ENCODE peak calls at places on chromosomes 11 and 22, in four cellular contexts. W is IMR-90, R is OCI-LY7, I is HCT116. T is an unnamed sample.

GRCh38 chr11:13225058-13226001 is 52.3 kb upstream of the BMAL1 start:
- DNase-seq in W (no peak), R (no peak), I (no peak), T (no peak)

GRCh38 chr11:75773595-75774353 is 5.2 kb downstream of the DGAT2 start:
- DNase-seq in W (no peak), R (peak), I (no peak), T (no peak)

GRCh38 chr11:75792997-75793800 is 21.8 kb upstream of the UVRAG start:
- DNase-seq in W (no peak), R (no peak), I (no peak), T (no peak)

GRCh38 chr11:128497057-128497957 is 90.1 kb downstream of the ETS1 start:
- DNase-seq in W (peak), R (no peak), I (peak), T (no peak)

GRCh38 chr11:19552100-19552499 is 160.5 kb upstream of the NAV2 start:
- DNase-seq in W (no peak), R (no peak), I (no peak), T (no peak)

GRCh38 chr22:35564975-35565867 is 24.6 kb downstream of the RASD2 start:
- DNase-seq in W (peak), R (no peak), I (no peak), T (no peak)

GRCh38 chr11:133903875-133904817 is 52.6 kb downstream of the IGSF9B start:
- DNase-seq in W (no peak), R (no peak), I (no peak), T (no peak)

GRCh38 chr22:26035523-26035922 is 133.7 kb upstream of the SEZ6L start:
- DNase-seq in W (no peak), R (no peak), I (no peak), T (no peak)

GRCh38 chr22:32533265-32534068 is 58.9 kb downstream of the FBXO7 start:
- DNase-seq in W (peak), R (no peak), I (no peak), T (no peak)

GRCh38 chr11:45803981-45804805 is 756 bp upstream of the SLC35C1 start:
- DNase-seq in W (peak), R (peak), I (no peak), T (no peak)

GRCh38 chr11:44191322-44192014 is 96.0 kb downstream of the EXT2 start:
- DNase-seq in W (no peak), R (no peak), I (no peak), T (no peak)

GRCh38 chr11:113805640-113806039 is 26.0 kb downstream of the CLDN25 start:
- DNase-seq in W (peak), R (no peak), I (no peak), T (no peak)

GRCh38 chr11:68440254-68440653 is 20.3 kb upstream of the PPP6R3 start:
- DNase-seq in W (no peak), R (no peak), I (no peak), T (no peak)

GRCh38 chr22:20113551-20114310 is 2.2 kb upstream of the RANBP1 start:
- DNase-seq in W (no peak), R (no peak), I (no peak), T (no peak)

GRCh38 chr22:46862418-46863324 is 100.2 kb downstream of the TBC1D22A start:
- DNase-seq in W (no peak), R (no peak), I (no peak), T (no peak)

GRCh38 chr22:22089459-22090308 is 107.1 kb upstream of the TOP3B start:
- DNase-seq in W (no peak), R (no peak), I (no peak), T (no peak)

GRCh38 chr11:1660025-1660867 is 30.7 kb downstream of the KRTAP5-5 start:
- DNase-seq in W (no peak), R (no peak), I (no peak), T (no peak)

GRCh38 chr11:61124574-61125309 is 22.5 kb downstream of the CD5 start:
- DNase-seq in W (no peak), R (no peak), I (no peak), T (no peak)

GRCh38 chr11:2294340-2295290 is 7.1 kb downstream of the C11orf21 start:
- DNase-seq in W (no peak), R (no peak), I (no peak), T (no peak)

GRCh38 chr22:39240841-39241631 is 3.7 kb downstream of the PDGFB start:
- DNase-seq in W (no peak), R (no peak), I (peak), T (no peak)

GRCh38 chr11:11841121-11841604 is 609 bp upstream of the USP47 start:
- DNase-seq in W (no peak), R (no peak), I (peak), T (no peak)

GRCh38 chr22:46180370-46181137 is 30.2 kb downstream of the PPARA start:
- DNase-seq in W (no peak), R (peak), I (no peak), T (no peak)

GRCh38 chr11:71913716-71914115 is 14.7 kb downstream of the XNDC1N start:
- DNase-seq in W (peak), R (no peak), I (no peak), T (no peak)

GRCh38 chr22:23696326-23696851 is 5.6 kb downstream of the RGL4 start:
- DNase-seq in W (peak), R (peak), I (no peak), T (no peak)

GRCh38 chr11:27882066-27882697 is 181.9 kb upstream of the BDNF start:
- DNase-seq in W (peak), R (no peak), I (peak), T (no peak)

GRCh38 chr11:92225206-92225562 is 566 bp downstream of the FAT3 start:
- DNase-seq in W (no peak), R (no peak), I (no peak), T (no peak)

GRCh38 chr11:106603971-106604370 is 414.3 kb downstream of the GUCY1A2 start:
- DNase-seq in W (no peak), R (no peak), I (no peak), T (no peak)

GRCh38 chr11:75920886-75921285 is 105.9 kb downstream of the UVRAG start:
- DNase-seq in W (no peak), R (no peak), I (no peak), T (no peak)

GRCh38 chr22:25747245-25747944 is 5.4 kb downstream of the MYO18B start:
- DNase-seq in W (peak), R (no peak), I (peak), T (no peak)

GRCh38 chr22:37520754-37521153 is 1.5 kb upstream of the CARD10 start:
- DNase-seq in W (no peak), R (no peak), I (no peak), T (no peak)

GRCh38 chr11:92130432-92130831 is 94.2 kb upstream of the FAT3 start:
- DNase-seq in W (peak), R (no peak), I (no peak), T (no peak)

GRCh38 chr11:6604081-6604626 is 580 bp downstream of the ILK start:
- DNase-seq in W (peak), R (peak), I (no peak), T (no peak)

GRCh38 chr11:1749787-1750351 is 526 bp downstream of the IFITM10 start:
- DNase-seq in W (peak), R (no peak), I (no peak), T (no peak)

GRCh38 chr22:37306494-37306829 is 24.2 kb downstream of the CYTH4 start:
- DNase-seq in W (no peak), R (no peak), I (no peak), T (no peak)

GRCh38 chr22:25828422-25828821 is 86.4 kb downstream of the MYO18B start:
- DNase-seq in W (no peak), R (no peak), I (no peak), T (no peak)

GRCh38 chr11:20368441-20368840 is 4.9 kb downstream of the HTATIP2 start:
- DNase-seq in W (no peak), R (no peak), I (no peak), T (peak)

GRCh38 chr22:46025225-46025972 is 48.4 kb upstream of the WNT7B start:
- DNase-seq in W (no peak), R (no peak), I (no peak), T (no peak)

GRCh38 chr11:10197091-10197490 is 96.9 kb downstream of the SBF2 start:
- DNase-seq in W (peak), R (no peak), I (no peak), T (no peak)

GRCh38 chr11:29119116-29119515 is 897.7 kb downstream of the KCNA4 start:
- DNase-seq in W (peak), R (no peak), I (no peak), T (no peak)

GRCh38 chr11:121418625-121419114 is 33.4 kb upstream of the SORL1 start:
- DNase-seq in W (no peak), R (peak), I (no peak), T (no peak)

DNA sequence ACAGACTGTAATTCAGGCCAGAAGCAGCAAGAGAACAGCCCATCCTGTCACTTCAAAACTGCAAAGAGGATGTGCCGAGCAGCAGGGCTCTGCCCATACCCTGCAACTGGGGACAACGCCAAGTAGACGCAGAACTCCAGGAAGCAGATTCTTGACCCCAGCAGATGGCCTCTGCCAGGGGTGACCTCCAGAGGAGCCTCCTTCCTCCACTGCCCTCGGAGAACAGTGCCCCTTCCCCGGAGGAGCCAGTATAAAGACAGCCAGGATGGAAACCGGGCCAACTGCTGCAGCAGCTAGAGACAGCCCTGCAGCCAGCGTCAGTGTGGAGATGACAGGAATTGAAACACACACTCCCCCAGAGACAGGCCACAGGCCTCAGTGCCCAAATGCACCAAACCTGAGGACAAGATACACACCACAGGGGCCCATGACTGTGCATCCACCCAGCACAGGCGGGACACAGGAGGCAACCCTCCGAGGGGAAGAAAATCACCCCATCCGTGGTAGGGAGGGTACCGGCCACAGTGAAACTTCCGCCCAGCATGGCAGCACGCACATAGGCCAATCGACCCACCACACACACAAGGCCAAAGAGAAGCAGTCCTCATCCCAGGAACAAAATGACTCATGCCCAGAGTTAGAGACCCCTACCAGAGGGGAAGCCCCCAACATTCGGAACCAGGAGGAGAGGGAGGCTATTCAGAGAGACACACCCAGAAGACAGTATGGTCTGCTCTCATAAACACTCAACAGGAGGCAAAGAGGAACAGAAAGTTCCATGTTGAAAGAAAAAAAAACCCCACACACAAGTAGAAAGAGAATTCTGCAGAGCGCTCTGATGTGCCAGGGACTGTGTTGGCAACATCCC is 5.6 kb downstream of the AHNAK start:
- DNase-seq in W (peak), R (peak), I (no peak), T (no peak)
- H3K4me3 ChIP-seq in W (peak), R (peak), I (no peak), T (peak)

GRCh38 chr11:94652735-94653284 is 85.6 kb downstream of the PIWIL4 start:
- DNase-seq in W (no peak), R (no peak), I (no peak), T (no peak)

GRCh38 chr11:94649925-94650623 is 82.9 kb downstream of the PIWIL4 start:
- DNase-seq in W (no peak), R (no peak), I (no peak), T (no peak)

GRCh38 chr11:94648789-94649188 is 81.6 kb downstream of the PIWIL4 start:
- DNase-seq in W (no peak), R (no peak), I (no peak), T (no peak)

GRCh38 chr11:94649254-94649653 is 82.1 kb downstream of the PIWIL4 start:
- DNase-seq in W (no peak), R (no peak), I (no peak), T (no peak)

GRCh38 chr11:94650756-94651155 is 83.6 kb downstream of the PIWIL4 start:
- DNase-seq in W (peak), R (no peak), I (no peak), T (no peak)
- H2AFZ ChIP-seq in W (peak), R (no peak), I (no peak), T (no peak)

GRCh38 chr11:103623933-103624332 is 412.5 kb upstream of the DDI1 start:
- DNase-seq in W (no peak), R (no peak), I (no peak), T (no peak)
- H3K4me3 ChIP-seq in W (no peak), R (no peak), I (no peak), T (no peak)

DNA sequence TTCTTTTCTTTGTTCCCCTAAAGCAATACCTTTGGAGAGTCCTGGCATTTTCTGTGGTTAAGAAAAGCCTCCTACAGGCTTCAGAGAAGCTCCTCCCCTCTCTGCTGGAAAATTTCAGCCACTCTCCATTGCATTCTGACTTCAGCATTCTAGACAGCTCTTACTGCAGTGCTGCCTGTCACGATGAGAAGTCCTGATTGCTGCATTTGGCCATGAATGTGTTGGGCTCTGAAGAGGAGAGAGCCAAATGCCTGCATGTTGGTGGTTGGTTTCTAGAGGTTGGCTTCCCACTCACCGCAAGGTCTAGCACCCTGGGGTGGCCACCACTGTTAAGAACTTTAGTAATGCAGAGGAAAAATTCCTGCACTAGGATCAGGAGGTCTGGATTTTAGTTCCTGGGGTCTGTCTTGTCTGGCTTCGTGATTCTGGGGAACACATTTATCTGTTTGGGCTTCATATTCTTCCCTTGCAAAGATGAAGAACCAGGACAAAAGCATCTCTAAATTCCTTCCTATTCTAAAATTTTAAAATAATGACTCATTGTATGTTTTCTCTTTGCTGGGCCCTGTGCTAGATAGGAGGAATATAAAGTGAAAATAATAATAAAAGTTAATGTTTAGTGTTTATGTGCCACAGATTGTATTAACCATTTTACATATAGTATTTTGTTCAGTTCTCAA is 38.1 kb downstream of the COA4 start:
- DNase-seq in W (peak), R (no peak), I (no peak), T (no peak)
- H2AFZ ChIP-seq in W (peak), R (no peak), I (no peak), T (no peak)

GRCh38 chr11:90775573-90776165 is 552.8 kb upstream of the CHORDC1 start:
- DNase-seq in W (no peak), R (no peak), I (no peak), T (no peak)

GRCh38 chr11:90779098-90779497 is 556.2 kb upstream of the CHORDC1 start:
- DNase-seq in W (no peak), R (no peak), I (no peak), T (no peak)

GRCh38 chr11:90770007-90770406 is 547.2 kb upstream of the CHORDC1 start:
- DNase-seq in W (no peak), R (no peak), I (no peak), T (no peak)

GRCh38 chr11:90774727-90775572 is 552.1 kb upstream of the CHORDC1 start:
- DNase-seq in W (no peak), R (no peak), I (no peak), T (no peak)
- H3K4me3 ChIP-seq in W (no peak), R (no peak), I (no peak), T (no peak)

GRCh38 chr11:73249858-73250773 is 22.0 kb upstream of the P2RY6 start:
- DNase-seq in W (no peak), R (no peak), I (no peak), T (no peak)
- H2AFZ ChIP-seq in W (no peak), R (peak), I (no peak), T (no peak)

GRCh38 chr11:64853709-64854108 is 9.3 kb upstream of the CDC42BPG start:
- DNase-seq in W (no peak), R (no peak), I (no peak), T (no peak)

GRCh38 chr11:64855596-64856304 is 11.3 kb upstream of the CDC42BPG start:
- DNase-seq in W (no peak), R (no peak), I (no peak), T (no peak)

GRCh38 chr11:64854157-64854533 is 9.7 kb upstream of the CDC42BPG start:
- DNase-seq in W (no peak), R (no peak), I (no peak), T (no peak)

GRCh38 chr11:64856382-64857227 is 12.2 kb upstream of the CDC42BPG start:
- DNase-seq in W (peak), R (no peak), I (peak), T (peak)

DNA sequence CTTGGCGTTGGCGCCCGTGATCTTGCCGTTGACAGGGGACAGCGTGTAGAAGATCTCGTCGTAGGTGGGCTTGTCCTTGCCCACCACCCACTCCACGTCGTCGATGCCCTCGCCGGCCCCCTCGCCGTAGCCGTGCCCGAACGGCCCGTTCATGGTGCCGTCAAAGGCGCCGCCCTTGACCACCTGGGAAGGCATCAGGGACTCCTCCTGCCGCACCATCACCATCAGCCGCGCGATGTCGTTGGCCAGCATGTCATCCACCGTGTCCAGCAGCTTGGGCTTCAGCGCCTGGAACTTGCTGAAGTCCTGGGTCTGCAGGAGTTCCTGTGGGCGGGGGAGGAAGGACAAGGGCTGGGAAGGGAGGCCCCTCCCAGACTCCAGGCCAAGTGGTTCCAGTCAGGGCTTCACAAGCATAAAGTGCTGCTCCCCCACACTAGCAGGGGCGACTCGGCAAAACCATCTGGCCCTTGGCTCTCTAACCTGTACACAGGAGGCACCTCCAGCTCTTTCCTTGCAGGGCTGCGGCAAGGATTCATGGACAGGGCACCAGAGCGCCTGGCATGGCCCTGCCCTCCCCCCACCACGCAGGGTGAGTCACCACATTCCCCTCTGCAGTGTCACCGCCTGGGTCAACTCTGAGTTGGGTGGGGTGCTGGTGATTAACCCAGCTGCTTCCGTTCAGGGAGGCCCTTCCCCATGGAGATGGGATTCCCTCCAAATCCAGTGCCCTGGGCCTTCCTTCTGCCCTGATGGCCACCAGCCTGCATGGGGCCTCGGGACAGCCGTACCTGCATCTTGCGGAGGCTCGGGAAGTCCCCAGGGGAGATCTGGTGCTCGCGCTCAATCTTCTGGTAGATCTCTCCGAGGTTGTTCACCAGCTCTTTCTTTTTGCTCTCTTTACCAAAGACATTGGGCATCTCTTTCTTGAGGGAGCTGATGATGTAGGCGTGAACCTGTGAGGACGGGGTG is 10.4 kb upstream of the CDC42BPG start:
- DNase-seq in W (peak), R (no peak), I (peak), T (peak)
- H3K4me3 ChIP-seq in W (no peak), R (no peak), I (peak), T (no peak)

DNA sequence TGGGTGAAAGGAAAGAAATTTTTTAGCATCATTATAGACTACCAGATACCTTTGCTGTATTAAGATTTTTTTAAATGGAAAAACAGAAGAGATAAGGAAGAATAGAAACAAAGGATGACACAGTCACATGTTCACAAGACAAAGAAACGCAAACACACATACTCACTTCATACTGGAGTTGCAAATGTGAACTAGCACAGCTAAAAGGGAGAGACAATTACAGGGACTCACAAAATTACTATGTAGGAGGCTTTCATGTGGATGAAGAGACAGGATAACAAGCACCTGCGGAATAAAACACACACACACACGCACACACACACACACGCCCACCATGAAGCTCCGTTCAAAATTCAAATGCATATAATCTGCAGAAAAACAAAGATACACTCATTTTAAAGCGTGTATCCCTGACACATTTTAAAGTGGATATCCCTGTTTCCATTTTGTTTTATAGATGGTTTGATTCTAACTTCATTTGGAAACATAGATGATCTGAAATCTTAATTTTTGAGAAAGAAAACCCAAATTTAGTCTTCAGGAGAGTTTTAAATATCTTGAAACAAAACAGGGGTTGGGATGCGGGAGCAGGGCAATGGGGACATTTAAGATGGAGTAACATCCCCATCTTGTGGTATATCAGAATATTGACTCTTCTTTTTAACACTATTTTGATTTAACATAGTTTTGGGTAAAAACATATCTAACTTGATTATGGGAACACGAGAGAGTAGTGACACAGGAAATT is 36.7 kb downstream of the JRKL start:
- DNase-seq in W (peak), R (peak), I (peak), T (no peak)
- H2AFZ ChIP-seq in W (no peak), R (peak), I (peak), T (no peak)

T was measured in keratinocyte.